ENCODE peak calls at places on chromosomes 4 and X, in seven cellular contexts. One of them, this sample, is unnamed.

GRCh38 chrX:45697591-45697990 is 496.9 kb upstream of the DIPK2B start:
- DNase-seq in osteocyte: no peak
- DNase-seq in MCF 10A: peak; percentile 43
- DNase-seq in gastrocnemius medialis: no peak
- DNase-seq in lung: no peak
- DNase-seq in AG10803: peak; percentile 74
- DNase-seq in foreskin fibroblast: peak; percentile 89
- DNase-seq in this sample: no peak

GRCh38 chr4:114052227-114052626 is 72.8 kb upstream of the ARSJ start:
- DNase-seq in osteocyte: no peak
- DNase-seq in MCF 10A: no peak
- DNase-seq in gastrocnemius medialis: no peak
- DNase-seq in lung: peak; percentile 64
- DNase-seq in AG10803: no peak
- DNase-seq in foreskin fibroblast: no peak
- DNase-seq in this sample: no peak

GRCh38 chrX:15815779-15816452 is 25.6 kb downstream of the ZRSR2 start:
- DNase-seq in osteocyte: no peak
- DNase-seq in MCF 10A: peak; percentile 34
- DNase-seq in gastrocnemius medialis: no peak
- DNase-seq in lung: no peak
- DNase-seq in AG10803: peak; percentile 38
- DNase-seq in foreskin fibroblast: peak; percentile 2
- DNase-seq in this sample: peak; percentile 45

GRCh38 chrX:130086414-130087207 is 23.7 kb downstream of the ELF4 start:
- DNase-seq in osteocyte: no peak
- DNase-seq in MCF 10A: no peak
- DNase-seq in gastrocnemius medialis: no peak
- DNase-seq in lung: no peak
- DNase-seq in AG10803: no peak
- DNase-seq in foreskin fibroblast: no peak
- DNase-seq in this sample: peak; percentile 88

GRCh38 chr4:137359691-137360315 is 172.5 kb downstream of the PCDH18 start:
- DNase-seq in osteocyte: no peak
- DNase-seq in MCF 10A: no peak
- DNase-seq in gastrocnemius medialis: no peak
- DNase-seq in lung: no peak
- DNase-seq in AG10803: peak; percentile 86
- DNase-seq in foreskin fibroblast: peak; percentile 64
- DNase-seq in this sample: no peak

GRCh38 chr4:85715996-85716737 is 241.2 kb downstream of the ARHGAP24 start:
- DNase-seq in osteocyte: no peak
- DNase-seq in MCF 10A: no peak
- DNase-seq in gastrocnemius medialis: no peak
- DNase-seq in lung: no peak
- DNase-seq in AG10803: peak; percentile 25
- DNase-seq in foreskin fibroblast: no peak
- DNase-seq in this sample: no peak

GRCh38 chr4:156322592-156322991 is 368.9 kb upstream of the CTSO start:
- DNase-seq in osteocyte: no peak
- DNase-seq in MCF 10A: peak; percentile 52
- DNase-seq in gastrocnemius medialis: no peak
- DNase-seq in lung: no peak
- DNase-seq in AG10803: peak; percentile 81
- DNase-seq in foreskin fibroblast: peak; percentile 77
- DNase-seq in this sample: no peak

GRCh38 chr4:1297456-1298325 is 8.0 kb downstream of the MAEA start:
- DNase-seq in osteocyte: no peak
- DNase-seq in MCF 10A: no peak
- DNase-seq in gastrocnemius medialis: no peak
- DNase-seq in lung: no peak
- DNase-seq in AG10803: no peak
- DNase-seq in foreskin fibroblast: no peak
- DNase-seq in this sample: no peak

GRCh38 chr4:113540859-113541258 is 220.7 kb downstream of the CAMK2D start:
- DNase-seq in osteocyte: no peak
- DNase-seq in MCF 10A: no peak
- DNase-seq in gastrocnemius medialis: no peak
- DNase-seq in lung: no peak
- DNase-seq in AG10803: peak; percentile 28
- DNase-seq in foreskin fibroblast: no peak
- DNase-seq in this sample: peak; percentile 77

GRCh38 chr4:128123036-128123435 is 61.9 kb downstream of the LARP1B start:
- DNase-seq in osteocyte: no peak
- DNase-seq in MCF 10A: no peak
- DNase-seq in gastrocnemius medialis: no peak
- DNase-seq in lung: no peak
- DNase-seq in AG10803: no peak
- DNase-seq in foreskin fibroblast: no peak
- DNase-seq in this sample: no peak

GRCh38 chr4:155875878-155876277 is 9.8 kb upstream of the ASIC5 start:
- DNase-seq in osteocyte: no peak
- DNase-seq in MCF 10A: no peak
- DNase-seq in gastrocnemius medialis: no peak
- DNase-seq in lung: no peak
- DNase-seq in AG10803: no peak
- DNase-seq in foreskin fibroblast: no peak
- DNase-seq in this sample: no peak

GRCh38 chrX:33336783-33337182 is 125.4 kb upstream of the DMD start:
- DNase-seq in osteocyte: no peak
- DNase-seq in MCF 10A: peak; percentile 45
- DNase-seq in gastrocnemius medialis: no peak
- DNase-seq in lung: no peak
- DNase-seq in AG10803: no peak
- DNase-seq in foreskin fibroblast: no peak
- DNase-seq in this sample: no peak

GRCh38 chr4:125505637-125506036 is 190.9 kb downstream of the FAT4 start:
- DNase-seq in osteocyte: no peak
- DNase-seq in MCF 10A: no peak
- DNase-seq in gastrocnemius medialis: no peak
- DNase-seq in lung: no peak
- DNase-seq in AG10803: peak; percentile 9
- DNase-seq in foreskin fibroblast: no peak
- DNase-seq in this sample: no peak

GRCh38 chr4:149766135-149766534 is 49.5 kb downstream of the IQCM start:
- DNase-seq in osteocyte: no peak
- DNase-seq in MCF 10A: no peak
- DNase-seq in gastrocnemius medialis: no peak
- DNase-seq in lung: no peak
- DNase-seq in AG10803: no peak
- DNase-seq in foreskin fibroblast: no peak
- DNase-seq in this sample: no peak

GRCh38 chr4:184408021-184408710 is 66.2 kb downstream of the IRF2 start:
- DNase-seq in osteocyte: no peak
- DNase-seq in MCF 10A: no peak
- DNase-seq in gastrocnemius medialis: no peak
- DNase-seq in lung: no peak
- DNase-seq in AG10803: peak; percentile 50
- DNase-seq in foreskin fibroblast: peak; percentile 60
- DNase-seq in this sample: no peak

GRCh38 chrX:16113978-16114554 is 9.3 kb upstream of the GRPR start:
- DNase-seq in osteocyte: no peak
- DNase-seq in MCF 10A: no peak
- DNase-seq in gastrocnemius medialis: no peak
- DNase-seq in lung: no peak
- DNase-seq in AG10803: peak; percentile 36
- DNase-seq in foreskin fibroblast: no peak
- DNase-seq in this sample: no peak

GRCh38 chr4:115986573-115986972 is 873.2 kb upstream of the NDST4 start:
- DNase-seq in osteocyte: no peak
- DNase-seq in MCF 10A: no peak
- DNase-seq in gastrocnemius medialis: no peak
- DNase-seq in lung: no peak
- DNase-seq in AG10803: no peak
- DNase-seq in foreskin fibroblast: no peak
- DNase-seq in this sample: no peak

GRCh38 chr4:124873361-124874171 is 161.0 kb upstream of the ANKRD50 start:
- DNase-seq in osteocyte: no peak
- DNase-seq in MCF 10A: no peak
- DNase-seq in gastrocnemius medialis: no peak
- DNase-seq in lung: no peak
- DNase-seq in AG10803: no peak
- DNase-seq in foreskin fibroblast: no peak
- DNase-seq in this sample: no peak

GRCh38 chr4:41216294-41217019 is 2.1 kb upstream of the APBB2 start:
- DNase-seq in osteocyte: peak; percentile 92
- DNase-seq in MCF 10A: peak; percentile 87
- DNase-seq in gastrocnemius medialis: peak; percentile 79
- DNase-seq in lung: peak; percentile 84
- DNase-seq in AG10803: peak; percentile 73
- DNase-seq in foreskin fibroblast: peak; percentile 51
- DNase-seq in this sample: peak; percentile 74
- TF ChIP-seq CTCF in osteocyte: peak; percentile 64
- TF ChIP-seq CTCF in MCF 10A: peak; percentile 21
- TF ChIP-seq CTCF in gastrocnemius medialis: no peak
- TF ChIP-seq CTCF in lung: no peak
- TF ChIP-seq CTCF in AG10803: peak; percentile 53
- TF ChIP-seq CTCF in foreskin fibroblast: peak; percentile 23
- TF ChIP-seq CTCF in this sample: peak; percentile 32

GRCh38 chr4:10437735-10438134 is 19.5 kb downstream of the ZNF518B start:
- DNase-seq in osteocyte: no peak
- DNase-seq in MCF 10A: no peak
- DNase-seq in gastrocnemius medialis: no peak
- DNase-seq in lung: no peak
- DNase-seq in AG10803: no peak
- DNase-seq in foreskin fibroblast: no peak
- DNase-seq in this sample: no peak

GRCh38 chr4:10442976-10443375 is 14.2 kb downstream of the ZNF518B start:
- DNase-seq in osteocyte: no peak
- DNase-seq in MCF 10A: no peak
- DNase-seq in gastrocnemius medialis: no peak
- DNase-seq in lung: no peak
- DNase-seq in AG10803: no peak
- DNase-seq in foreskin fibroblast: no peak
- DNase-seq in this sample: no peak

GRCh38 chr4:10441512-10441911 is 15.7 kb downstream of the ZNF518B start:
- DNase-seq in osteocyte: no peak
- DNase-seq in MCF 10A: no peak
- DNase-seq in gastrocnemius medialis: no peak
- DNase-seq in lung: no peak
- DNase-seq in AG10803: no peak
- DNase-seq in foreskin fibroblast: no peak
- DNase-seq in this sample: no peak

DNA sequence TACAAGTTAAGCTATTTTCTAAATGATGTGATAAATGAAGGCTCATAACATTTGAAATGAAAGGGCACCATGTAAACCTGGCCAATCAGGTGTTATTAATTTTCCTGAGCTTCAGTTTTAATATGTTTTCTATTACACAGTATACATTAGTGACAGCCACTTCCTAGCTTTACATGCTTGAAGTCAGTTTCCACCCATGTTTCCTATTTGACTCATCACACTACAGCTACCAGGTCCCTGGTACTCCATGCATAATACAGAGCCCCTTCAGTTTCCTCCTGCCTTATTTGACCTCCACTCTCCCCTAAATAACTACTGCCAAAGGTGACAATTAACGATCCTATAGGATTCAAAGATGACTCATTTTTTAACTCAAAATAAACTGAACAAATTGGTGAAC is 18.3 kb downstream of the ZNF518B start:
- DNase-seq in osteocyte: no peak
- DNase-seq in MCF 10A: no peak
- DNase-seq in gastrocnemius medialis: no peak
- DNase-seq in lung: no peak
- DNase-seq in AG10803: no peak
- DNase-seq in foreskin fibroblast: no peak
- DNase-seq in this sample: no peak
- TF ChIP-seq CTCF in osteocyte: no peak
- TF ChIP-seq CTCF in MCF 10A: no peak
- TF ChIP-seq CTCF in gastrocnemius medialis: no peak
- TF ChIP-seq CTCF in lung: no peak
- TF ChIP-seq CTCF in AG10803: no peak
- TF ChIP-seq CTCF in foreskin fibroblast: no peak
- TF ChIP-seq CTCF in this sample: no peak

GRCh38 chr4:70178075-70178660 is 17.4 kb upstream of the ODAM start:
- DNase-seq in osteocyte: no peak
- DNase-seq in MCF 10A: no peak
- DNase-seq in gastrocnemius medialis: no peak
- DNase-seq in lung: no peak
- DNase-seq in AG10803: no peak
- DNase-seq in foreskin fibroblast: no peak
- DNase-seq in this sample: no peak

GRCh38 chr4:70183940-70184246 is 11.6 kb upstream of the ODAM start:
- DNase-seq in osteocyte: no peak
- DNase-seq in MCF 10A: no peak
- DNase-seq in gastrocnemius medialis: no peak
- DNase-seq in lung: no peak
- DNase-seq in AG10803: no peak
- DNase-seq in foreskin fibroblast: no peak
- DNase-seq in this sample: no peak

GRCh38 chr4:70182517-70183167 is 12.9 kb upstream of the ODAM start:
- DNase-seq in osteocyte: no peak
- DNase-seq in MCF 10A: no peak
- DNase-seq in gastrocnemius medialis: no peak
- DNase-seq in lung: no peak
- DNase-seq in AG10803: no peak
- DNase-seq in foreskin fibroblast: no peak
- DNase-seq in this sample: no peak

GRCh38 chr4:70187216-70187615 is 8.3 kb upstream of the ODAM start:
- DNase-seq in osteocyte: no peak
- DNase-seq in MCF 10A: no peak
- DNase-seq in gastrocnemius medialis: no peak
- DNase-seq in lung: no peak
- DNase-seq in AG10803: no peak
- DNase-seq in foreskin fibroblast: no peak
- DNase-seq in this sample: no peak

DNA sequence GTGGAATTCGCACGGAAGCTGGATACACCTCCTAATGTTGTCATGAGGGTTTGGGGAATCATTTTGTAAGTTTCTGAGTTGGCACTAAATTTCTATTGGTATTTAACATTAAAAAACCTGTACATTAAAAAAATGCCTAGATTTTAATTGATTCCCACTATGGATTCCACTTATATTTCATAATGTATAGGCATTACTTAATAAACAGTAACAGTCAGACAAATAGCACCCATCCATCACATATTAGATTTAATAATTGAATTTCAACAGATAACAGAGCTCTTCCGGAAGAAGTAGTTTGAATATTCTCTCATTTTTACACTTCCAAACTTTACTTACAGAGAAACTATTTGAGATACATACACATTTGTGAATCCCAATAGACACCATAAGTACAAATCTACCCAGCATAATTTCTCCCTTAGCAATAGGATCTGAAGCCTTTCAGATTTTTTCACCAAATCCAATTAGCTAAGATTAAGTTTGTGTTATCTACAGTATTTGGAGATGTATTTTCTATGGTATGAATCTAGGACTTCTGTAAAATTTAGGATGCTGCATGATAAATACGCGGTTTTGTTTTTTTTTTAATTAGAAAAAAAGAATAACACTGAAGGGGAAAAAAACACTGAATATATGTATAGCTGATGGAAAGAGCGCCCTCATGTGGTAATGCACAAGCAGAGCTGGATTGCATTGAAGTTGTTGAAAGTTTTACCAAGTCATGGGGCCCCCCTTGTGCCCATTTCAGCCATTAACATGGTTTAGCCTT is 12.2 kb upstream of the ODAM start:
- DNase-seq in osteocyte: no peak
- DNase-seq in MCF 10A: peak; percentile 62
- DNase-seq in gastrocnemius medialis: no peak
- DNase-seq in lung: no peak
- DNase-seq in AG10803: peak; percentile 31
- DNase-seq in foreskin fibroblast: peak; percentile 1
- DNase-seq in this sample: peak; percentile 21
- TF ChIP-seq CTCF in osteocyte: peak; percentile 72
- TF ChIP-seq CTCF in MCF 10A: peak; percentile 54
- TF ChIP-seq CTCF in gastrocnemius medialis: no peak
- TF ChIP-seq CTCF in lung: peak; percentile 7
- TF ChIP-seq CTCF in AG10803: peak; percentile 60
- TF ChIP-seq CTCF in foreskin fibroblast: peak; percentile 54
- TF ChIP-seq CTCF in this sample: peak; percentile 68

GRCh38 chr4:15104825-15105224 is 102.5 kb downstream of the CPEB2 start:
- DNase-seq in osteocyte: no peak
- DNase-seq in MCF 10A: no peak
- DNase-seq in gastrocnemius medialis: no peak
- DNase-seq in lung: no peak
- DNase-seq in AG10803: no peak
- DNase-seq in foreskin fibroblast: peak; percentile 2
- DNase-seq in this sample: no peak
- TF ChIP-seq CTCF in osteocyte: no peak
- TF ChIP-seq CTCF in MCF 10A: no peak
- TF ChIP-seq CTCF in gastrocnemius medialis: no peak
- TF ChIP-seq CTCF in lung: no peak
- TF ChIP-seq CTCF in AG10803: no peak
- TF ChIP-seq CTCF in foreskin fibroblast: no peak
- TF ChIP-seq CTCF in this sample: no peak

This sample was measured in activated CD8-positive, alpha-beta T cell treated with anti-CD3 and anti-CD28 coated beads for 36 hours.